ENCODE peak calls at places on chromosomes 6 and 20, in six cellular contexts. F, J, G, O, W and K are unnamed samples.

GRCh38 chr6:10300071-10300470 is 114.8 kb downstream of the TFAP2A start:
- DNase-seq in J (no peak), G (no peak), W (no peak), O (no peak), F (peak), K (no peak)

GRCh38 chr6:149985506-149985937 is 21.8 kb downstream of the ULBP1 start:
- DNase-seq in W (no peak), F (no peak), G (no peak), J (no peak), O (no peak), K (no peak)

GRCh38 chr6:3867616-3868502 is 18.7 kb downstream of the FAM50B start:
- DNase-seq in O (no peak), W (no peak), F (no peak), G (no peak), J (no peak), K (no peak)

GRCh38 chr6:33192105-33192646 is at the start of gene COL11A2:
- DNase-seq in G (peak), W (no peak), J (no peak), O (no peak), F (no peak), K (peak)

GRCh38 chr6:30818426-30818841 is 65.9 kb upstream of the DDR1 start:
- DNase-seq in J (no peak), G (no peak), F (no peak), O (no peak), W (no peak), K (no peak)

GRCh38 chr6:161618816-161619454 is 345.1 kb upstream of the AGPAT4 start:
- DNase-seq in O (peak), F (peak), W (no peak), J (peak), G (no peak), K (peak)

GRCh38 chr6:901696-902455 is 208.9 kb upstream of the EXOC2 start:
- DNase-seq in O (no peak), F (no peak), W (no peak), G (no peak), J (no peak), K (no peak)

GRCh38 chr6:82442320-82442719 is 78.7 kb downstream of the TPBG start:
- DNase-seq in G (no peak), F (no peak), J (no peak), O (no peak), W (no peak), K (no peak)

GRCh38 chr6:2477723-2478122 is 232.3 kb upstream of the GMDS start:
- DNase-seq in F (no peak), J (no peak), G (no peak), O (no peak), W (no peak), K (no peak)

GRCh38 chr6:102195311-102195710 is 801.8 kb downstream of the GRIK2 start:
- DNase-seq in W (no peak), F (no peak), J (no peak), O (no peak), G (no peak), K (no peak)

GRCh38 chr20:1909097-1909496 is 13.9 kb downstream of the SIRPA start:
- DNase-seq in W (no peak), G (no peak), O (no peak), F (no peak), J (no peak), K (no peak)

GRCh38 chr20:32463642-32464400 is 105.7 kb downstream of the ASXL1 start:
- DNase-seq in G (no peak), O (no peak), W (no peak), J (no peak), F (no peak), K (no peak)

GRCh38 chr6:12849420-12850200 is 133.0 kb downstream of the PHACTR1 start:
- DNase-seq in J (no peak), W (no peak), F (no peak), G (no peak), O (no peak), K (no peak)

GRCh38 chr20:46764068-46764467 is 54.6 kb downstream of the SLC2A10 start:
- DNase-seq in O (no peak), J (no peak), F (no peak), G (no peak), W (no peak), K (no peak)

GRCh38 chr20:48286571-48287551 is 501.6 kb upstream of the SULF2 start:
- DNase-seq in G (no peak), F (no peak), W (no peak), J (no peak), O (peak), K (no peak)

GRCh38 chr6:55678330-55679224 is 99.6 kb upstream of the HMGCLL1 start:
- DNase-seq in F (no peak), J (no peak), G (no peak), O (no peak), W (no peak), K (no peak)

GRCh38 chr20:33803921-33804337 is 7.2 kb upstream of the CHMP4B start:
- DNase-seq in W (no peak), O (no peak), F (no peak), G (no peak), J (no peak), K (no peak)

GRCh38 chr6:1381397-1382330 is 7.7 kb upstream of the FOXF2 start:
- DNase-seq in G (peak), F (no peak), J (no peak), O (no peak), W (no peak), K (peak)

GRCh38 chr6:100344761-100345160 is 120.0 kb downstream of the SIM1 start:
- DNase-seq in F (no peak), W (no peak), J (no peak), O (no peak), G (no peak), K (no peak)

GRCh38 chr6:90294989-90295853 is 1.4 kb downstream of the BACH2 start:
- DNase-seq in J (no peak), O (no peak), G (no peak), W (no peak), F (no peak), K (peak)

GRCh38 chr6:168240147-168240546 is 79.4 kb downstream of the DACT2 start:
- DNase-seq in W (no peak), F (no peak), O (no peak), J (no peak), G (no peak), K (no peak)

GRCh38 chr6:129212081-129212480 is 329.1 kb downstream of the LAMA2 start:
- DNase-seq in J (no peak), W (no peak), G (no peak), F (no peak), O (no peak), K (no peak)

GRCh38 chr6:107132330-107132954 is 17.1 kb upstream of the BEND3 start:
- DNase-seq in F (peak), O (peak), G (no peak), J (no peak), W (no peak), K (no peak)

GRCh38 chr6:105509506-105510331 is 106.8 kb upstream of the PREP start:
- DNase-seq in W (no peak), O (no peak), G (peak), F (peak), J (no peak), K (peak)

GRCh38 chr6:95364016-95364604 is 213.2 kb upstream of the MANEA start:
- DNase-seq in G (no peak), O (peak), J (no peak), F (peak), W (no peak), K (no peak)

GRCh38 chr20:15862178-15862577 is 711.1 kb downstream of the KIF16B start:
- DNase-seq in W (no peak), G (no peak), O (no peak), F (no peak), J (no peak), K (no peak)

GRCh38 chr6:7991992-7992815 is 72.0 kb downstream of the BLOC1S5 start:
- DNase-seq in O (peak), G (no peak), W (peak), F (peak), J (no peak), K (peak)
- TF ChIP-seq ZNF274 in O (no peak), G (no peak), W (no peak), F (no peak), J (no peak), K (no peak)

GRCh38 chr20:37984018-37984785 is 49.1 kb downstream of the TTI1 start:
- DNase-seq in O (peak), F (no peak), G (no peak), W (no peak), J (no peak), K (no peak)

GRCh38 chr20:37988555-37988954 is 44.7 kb downstream of the TTI1 start:
- DNase-seq in J (no peak), G (no peak), O (no peak), F (no peak), W (no peak), K (no peak)

GRCh38 chr20:37986873-37987601 is 46.2 kb downstream of the TTI1 start:
- DNase-seq in W (no peak), O (peak), F (no peak), G (no peak), J (no peak), K (no peak)

GRCh38 chr20:37987602-37988290 is 45.5 kb downstream of the TTI1 start:
- DNase-seq in W (no peak), O (no peak), G (no peak), J (no peak), F (no peak), K (no peak)

GRCh38 chr20:37986063-37986858 is 47.0 kb downstream of the TTI1 start:
- DNase-seq in O (no peak), G (no peak), W (no peak), F (no peak), J (no peak), K (no peak)
- TF ChIP-seq ZNF274 in O (no peak), G (no peak), W (no peak), F (no peak), J (no peak), K (no peak)

DNA sequence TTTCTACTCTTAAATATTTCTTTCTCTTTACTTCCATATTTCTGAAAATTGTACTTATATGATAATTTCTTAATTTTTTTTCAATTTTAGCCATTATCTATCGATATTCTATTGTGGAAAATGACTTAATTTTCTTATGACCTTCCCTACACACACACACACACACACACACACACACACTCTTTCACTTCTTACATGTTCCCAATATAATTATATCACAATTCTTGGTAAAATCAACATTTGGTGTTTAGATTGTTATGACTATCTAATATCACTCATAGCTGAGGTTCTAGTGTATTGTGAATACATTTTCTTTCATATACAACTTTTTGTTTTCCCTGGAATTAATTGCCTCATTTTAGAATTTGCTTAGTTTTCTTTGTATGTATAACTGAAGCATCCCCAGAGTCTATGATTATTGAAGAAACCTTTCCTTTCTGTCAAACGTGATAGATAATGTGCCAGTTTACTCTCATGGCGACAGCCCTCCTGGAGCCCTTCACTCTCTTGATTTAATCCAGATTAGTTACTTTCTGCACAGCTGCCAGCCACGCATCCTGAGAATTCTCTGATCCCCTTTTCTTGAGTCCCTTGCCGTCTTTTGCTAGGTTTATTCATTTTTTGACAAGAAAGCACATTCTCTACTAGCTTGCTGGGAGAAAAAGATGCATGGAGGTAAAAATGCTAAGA is 63.4 kb downstream of the RNF182 start:
- DNase-seq in O (no peak), J (no peak), W (no peak), F (no peak), G (no peak), K (no peak)
- TF ChIP-seq ZNF274 in O (no peak), J (no peak), W (no peak), F (no peak), G (no peak), K (no peak)

GRCh38 chr20:17024513-17025105 is 202.2 kb upstream of the PCSK2 start:
- DNase-seq in G (no peak), W (no peak), F (peak), J (peak), O (peak), K (no peak)
- TF ChIP-seq ZNF274 in G (no peak), W (no peak), F (no peak), J (no peak), O (no peak), K (no peak)

DNA sequence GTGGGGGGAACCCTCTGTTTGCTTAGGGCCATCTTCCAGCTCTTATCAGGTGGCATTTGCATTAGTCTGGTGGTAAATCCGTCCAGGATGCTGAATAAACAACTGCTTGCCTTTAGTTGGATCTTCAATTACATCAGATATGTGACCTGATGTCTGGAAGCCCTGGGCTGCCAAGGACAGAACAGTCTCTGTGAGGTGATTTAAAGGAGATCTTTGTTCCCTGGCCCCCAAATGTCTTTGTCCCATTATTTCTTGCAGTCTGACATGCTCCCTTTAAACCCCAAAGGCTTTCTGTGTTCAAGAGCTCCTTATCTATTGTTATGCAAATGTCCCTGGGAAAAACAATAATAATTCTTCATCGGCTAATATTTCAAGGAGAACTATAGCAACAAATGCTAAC is 84.6 kb upstream of the SPTLC3 start:
- DNase-seq in O (no peak), G (no peak), W (no peak), F (no peak), J (no peak), K (no peak)
- TF ChIP-seq ZNF274 in O (no peak), G (no peak), W (no peak), F (no peak), J (no peak), K (no peak)

GRCh38 chr6:145963216-145964068 is 716 bp downstream of the SHPRH start:
- DNase-seq in G (no peak), J (peak), O (no peak), W (peak), F (peak), K (peak)

GRCh38 chr6:145962581-145962980 is 1.6 kb downstream of the SHPRH start:
- DNase-seq in O (no peak), F (no peak), G (no peak), W (no peak), J (no peak), K (no peak)

GRCh38 chr6:145964948-145965366 is 799 bp upstream of the SHPRH start:
- DNase-seq in W (no peak), J (no peak), O (no peak), G (no peak), F (no peak), K (no peak)

GRCh38 chr6:145960918-145961604 is 3.1 kb downstream of the SHPRH start:
- DNase-seq in G (no peak), O (no peak), W (no peak), J (no peak), F (no peak), K (no peak)
- TF ChIP-seq ZNF274 in G (no peak), O (no peak), W (no peak), J (no peak), F (no peak), K (no peak)

GRCh38 chr20:59830107-59831023 is 103.1 kb downstream of the SYCP2 start:
- DNase-seq in G (peak), J (no peak), W (no peak), O (no peak), F (no peak), K (no peak)

GRCh38 chr20:59829415-59830106 is 103.9 kb downstream of the SYCP2 start:
- DNase-seq in G (peak), W (no peak), O (no peak), F (no peak), J (no peak), K (no peak)

GRCh38 chr20:59832406-59833156 is 100.9 kb downstream of the SYCP2 start:
- DNase-seq in O (no peak), J (no peak), W (no peak), F (no peak), G (peak), K (no peak)

GRCh38 chr20:59831901-59832240 is 101.6 kb downstream of the SYCP2 start:
- DNase-seq in F (no peak), W (no peak), O (no peak), J (no peak), G (peak), K (no peak)

DNA sequence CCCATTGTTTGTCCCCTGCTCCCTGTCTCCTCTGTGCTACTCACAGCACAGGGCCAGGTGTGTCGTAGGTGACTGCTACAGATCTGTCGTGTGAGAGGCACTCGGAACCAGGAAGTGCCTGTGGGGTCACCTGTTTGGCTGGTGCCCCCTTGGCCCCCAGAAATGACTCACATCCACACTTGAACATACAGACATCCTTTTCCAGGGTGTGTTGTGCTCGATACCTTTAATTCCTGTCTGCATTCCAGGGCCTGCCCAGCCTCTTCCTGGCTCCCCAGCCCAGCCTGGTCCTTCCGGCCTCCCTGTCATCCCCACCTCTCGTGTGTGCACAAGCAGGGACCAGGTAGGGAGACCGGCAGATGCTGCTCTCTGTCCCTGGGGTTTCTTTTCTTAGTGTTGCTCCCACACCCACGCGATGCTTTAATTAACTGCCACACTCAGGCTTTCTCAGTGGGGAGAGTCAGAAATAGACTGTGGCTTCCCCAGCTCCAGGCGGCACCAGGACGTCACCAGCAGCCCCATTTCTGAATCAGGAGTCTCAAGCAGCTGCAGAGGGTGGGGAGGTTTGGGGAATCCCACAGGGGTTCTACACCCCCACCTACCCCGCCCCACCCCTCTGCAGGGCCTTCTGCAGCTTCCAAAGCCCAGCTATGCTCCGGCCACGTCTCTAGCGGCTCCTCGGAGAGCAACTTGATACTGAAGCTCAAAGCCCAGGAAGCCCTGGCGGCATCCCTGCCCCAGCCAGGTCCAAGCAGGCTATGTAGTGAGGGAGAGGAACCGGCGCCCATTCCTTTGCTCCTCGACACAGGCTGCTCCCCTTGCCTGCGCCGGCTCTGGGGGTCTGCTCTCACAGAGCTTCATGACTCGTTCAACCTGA is 102.2 kb downstream of the SYCP2 start:
- DNase-seq in W (peak), F (no peak), J (no peak), O (no peak), G (peak), K (no peak)
- TF ChIP-seq ZNF274 in W (no peak), F (no peak), J (no peak), O (no peak), G (no peak), K (no peak)

GRCh38 chr20:21184810-21185209 is 58.9 kb downstream of the KIZ start:
- DNase-seq in W (no peak), J (no peak), G (no peak), F (no peak), O (peak), K (no peak)

GRCh38 chr20:21180248-21180647 is 54.4 kb downstream of the KIZ start:
- DNase-seq in F (no peak), J (no peak), G (no peak), W (no peak), O (no peak), K (no peak)

GRCh38 chr20:21181028-21181427 is 55.1 kb downstream of the KIZ start:
- DNase-seq in J (no peak), O (no peak), G (no peak), F (no peak), W (no peak), K (no peak)

GRCh38 chr20:21183722-21184121 is 57.8 kb downstream of the KIZ start:
- DNase-seq in G (no peak), J (no peak), W (no peak), O (no peak), F (no peak), K (no peak)

DNA sequence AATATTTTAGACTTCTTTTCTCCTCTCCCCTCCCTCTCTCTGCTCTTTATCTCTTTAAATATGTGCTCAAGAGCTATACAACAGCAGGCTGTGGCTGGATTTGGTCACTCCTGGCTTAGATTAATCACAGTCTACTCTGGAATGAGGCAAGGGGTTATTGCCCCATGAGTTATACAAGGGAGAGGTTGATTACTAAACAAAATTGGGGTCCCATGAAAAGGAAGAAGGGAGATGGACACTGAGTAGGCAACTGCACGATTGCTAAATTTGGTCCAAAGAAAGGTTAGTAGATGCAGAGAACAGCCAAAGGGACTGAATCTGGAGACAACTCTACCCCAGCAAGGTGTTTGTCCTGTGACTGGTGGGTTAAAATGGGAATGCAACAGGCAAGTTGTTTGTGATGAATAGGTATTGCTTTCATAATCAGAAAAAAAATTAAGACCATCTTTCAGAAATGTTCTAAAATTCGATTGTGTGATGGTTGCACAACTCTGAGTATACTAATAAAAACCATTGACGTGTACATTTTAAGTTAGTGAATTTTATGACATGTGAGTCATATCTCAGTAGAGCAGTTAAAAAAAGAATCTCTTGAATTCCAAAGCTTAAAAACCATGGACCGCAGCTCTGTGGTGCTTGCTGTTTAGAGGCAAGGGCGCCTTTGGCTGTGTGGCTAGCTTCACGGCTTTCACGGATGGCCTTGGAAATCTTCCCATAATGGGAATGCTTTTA is 57.1 kb downstream of the KIZ start:
- DNase-seq in W (no peak), J (no peak), F (no peak), G (no peak), O (no peak), K (no peak)
- TF ChIP-seq ZNF274 in W (no peak), J (no peak), F (no peak), G (no peak), O (no peak), K (no peak)

GRCh38 chr20:22743426-22743825 is 159.1 kb upstream of the FOXA2 start:
- DNase-seq in G (no peak), O (no peak), F (no peak), W (no peak), J (no peak), K (no peak)
- TF ChIP-seq ZNF274 in G (no peak), O (no peak), F (no peak), W (no peak), J (no peak), K (no peak)

GRCh38 chr6:53837875-53838806 is 43.3 kb downstream of the LRRC1 start:
- DNase-seq in J (no peak), O (no peak), W (no peak), F (no peak), G (no peak), K (no peak)
- TF ChIP-seq ZNF274 in J (no peak), O (no peak), W (no peak), F (no peak), G (no peak), K (no peak)